ENCODE peak calls at places on chromosomes 3 and 15, in six cellular contexts. One of them, this sample, is unnamed.

GRCh38 chr3:35659808-35660207 is 20.5 kb downstream of the ARPP21 start:
- ATAC-seq in HepG2: peak
- ATAC-seq in aorta: no peak
- ATAC-seq in upper lobe of right lung: no peak
- ATAC-seq in HCT116: no peak
- ATAC-seq in heart left ventricle: no peak
- ATAC-seq in this sample: no peak

GRCh38 chr3:141405025-141405424 is 36.7 kb downstream of the ZBTB38 start:
- ATAC-seq in HepG2: no peak
- ATAC-seq in aorta: no peak
- ATAC-seq in upper lobe of right lung: no peak
- ATAC-seq in HCT116: no peak
- ATAC-seq in heart left ventricle: no peak
- ATAC-seq in this sample: no peak

GRCh38 chr15:73751896-73752816 is 995 bp downstream of the INSYN1 start:
- ATAC-seq in HepG2: peak
- ATAC-seq in aorta: peak
- ATAC-seq in upper lobe of right lung: peak
- ATAC-seq in HCT116: no peak
- ATAC-seq in heart left ventricle: peak
- ATAC-seq in this sample: peak

GRCh38 chr15:51338496-51338895 is at the start of gene CYP19A1:
- ATAC-seq in HepG2: no peak
- ATAC-seq in aorta: no peak
- ATAC-seq in upper lobe of right lung: no peak
- ATAC-seq in HCT116: no peak
- ATAC-seq in heart left ventricle: no peak
- ATAC-seq in this sample: no peak

GRCh38 chr3:60424034-60424433 is 827.2 kb downstream of the FHIT start:
- ATAC-seq in HepG2: no peak
- ATAC-seq in aorta: no peak
- ATAC-seq in upper lobe of right lung: no peak
- ATAC-seq in HCT116: no peak
- ATAC-seq in heart left ventricle: no peak
- ATAC-seq in this sample: no peak

GRCh38 chr3:119769394-119770149 is 12.3 kb upstream of the NR1I2 start:
- ATAC-seq in HepG2: no peak
- ATAC-seq in aorta: no peak
- ATAC-seq in upper lobe of right lung: no peak
- ATAC-seq in HCT116: no peak
- ATAC-seq in heart left ventricle: peak
- ATAC-seq in this sample: peak

GRCh38 chr3:21795863-21796392 is 44.9 kb upstream of the ZNF385D start:
- ATAC-seq in HepG2: no peak
- ATAC-seq in aorta: no peak
- ATAC-seq in upper lobe of right lung: no peak
- ATAC-seq in HCT116: no peak
- ATAC-seq in heart left ventricle: peak
- ATAC-seq in this sample: no peak

GRCh38 chr3:115646027-115646690 is 22.8 kb downstream of the GAP43 start:
- ATAC-seq in HepG2: no peak
- ATAC-seq in aorta: no peak
- ATAC-seq in upper lobe of right lung: no peak
- ATAC-seq in HCT116: no peak
- ATAC-seq in heart left ventricle: no peak
- ATAC-seq in this sample: peak

GRCh38 chr3:99925584-99925983 is 107.9 kb downstream of the CMSS1 start:
- ATAC-seq in HepG2: no peak
- ATAC-seq in aorta: peak
- ATAC-seq in upper lobe of right lung: peak
- ATAC-seq in HCT116: peak
- ATAC-seq in heart left ventricle: peak
- ATAC-seq in this sample: peak
- H3K27ac ChIP-seq in HepG2: no peak
- H3K27ac ChIP-seq in aorta: peak
- H3K27ac ChIP-seq in upper lobe of right lung: peak
- H3K27ac ChIP-seq in HCT116: no peak
- H3K27ac ChIP-seq in heart left ventricle: peak
- H3K27ac ChIP-seq in this sample: peak

GRCh38 chr3:127590282-127590592 is 296 bp downstream of the TPRA1 start:
- ATAC-seq in HepG2: peak
- ATAC-seq in aorta: peak
- ATAC-seq in upper lobe of right lung: peak
- ATAC-seq in HCT116: peak
- ATAC-seq in heart left ventricle: peak
- ATAC-seq in this sample: peak

GRCh38 chr3:127588675-127589577 is 1.6 kb downstream of the TPRA1 start:
- ATAC-seq in HepG2: peak
- ATAC-seq in aorta: no peak
- ATAC-seq in upper lobe of right lung: peak
- ATAC-seq in HCT116: peak
- ATAC-seq in heart left ventricle: no peak
- ATAC-seq in this sample: no peak

GRCh38 chr3:127587876-127588275 is 2.7 kb downstream of the TPRA1 start:
- ATAC-seq in HepG2: no peak
- ATAC-seq in aorta: no peak
- ATAC-seq in upper lobe of right lung: no peak
- ATAC-seq in HCT116: no peak
- ATAC-seq in heart left ventricle: no peak
- ATAC-seq in this sample: no peak

GRCh38 chr3:127590593-127591477 is at the start of gene TPRA1:
- ATAC-seq in HepG2: peak
- ATAC-seq in aorta: peak
- ATAC-seq in upper lobe of right lung: peak
- ATAC-seq in HCT116: peak
- ATAC-seq in heart left ventricle: peak
- ATAC-seq in this sample: peak

DNA sequence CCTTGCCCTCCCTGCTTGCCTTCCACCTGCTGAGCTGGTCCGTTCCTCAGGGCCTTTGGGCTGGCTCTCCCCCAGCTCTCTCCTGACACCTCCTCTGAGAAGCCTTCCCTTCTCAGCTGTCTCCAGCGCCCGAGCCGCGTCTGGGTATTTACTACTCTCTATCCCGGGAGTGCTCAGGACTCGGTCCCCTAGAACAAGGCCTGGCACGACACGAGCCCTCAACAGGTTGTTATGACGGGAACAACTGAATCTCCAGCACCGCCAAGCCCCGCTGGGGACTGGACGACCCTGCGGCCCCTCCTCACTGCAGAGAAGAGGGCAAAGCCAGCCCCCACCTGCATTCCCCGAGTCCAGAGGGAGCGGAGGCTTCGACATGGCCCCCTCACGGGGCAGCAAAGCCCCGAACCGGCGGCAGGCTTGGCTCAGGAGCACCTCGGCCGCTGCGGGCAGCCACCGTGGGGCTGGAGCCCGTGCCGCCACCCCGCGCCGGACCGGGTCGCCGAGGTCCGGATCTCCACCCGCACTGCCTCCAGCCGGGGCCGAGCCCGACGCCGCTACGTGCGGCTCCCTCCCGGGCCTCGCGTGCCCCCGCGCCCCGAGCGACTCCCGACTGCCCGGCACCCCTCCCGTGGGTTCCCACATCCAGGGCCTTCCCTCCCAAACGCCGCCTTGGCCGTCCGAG is 792 bp downstream of the TPRA1 start:
- ATAC-seq in HepG2: peak
- ATAC-seq in aorta: peak
- ATAC-seq in upper lobe of right lung: peak
- ATAC-seq in HCT116: peak
- ATAC-seq in heart left ventricle: no peak
- ATAC-seq in this sample: peak
- H3K27ac ChIP-seq in HepG2: peak
- H3K27ac ChIP-seq in aorta: peak
- H3K27ac ChIP-seq in upper lobe of right lung: peak
- H3K27ac ChIP-seq in HCT116: peak
- H3K27ac ChIP-seq in heart left ventricle: peak
- H3K27ac ChIP-seq in this sample: peak

GRCh38 chr3:195170521-195170920 is 100.4 kb downstream of the XXYLT1 start:
- ATAC-seq in HepG2: no peak
- ATAC-seq in aorta: no peak
- ATAC-seq in upper lobe of right lung: no peak
- ATAC-seq in HCT116: no peak
- ATAC-seq in heart left ventricle: no peak
- ATAC-seq in this sample: no peak

GRCh38 chr3:195173696-195174095 is 97.3 kb downstream of the XXYLT1 start:
- ATAC-seq in HepG2: no peak
- ATAC-seq in aorta: no peak
- ATAC-seq in upper lobe of right lung: no peak
- ATAC-seq in HCT116: no peak
- ATAC-seq in heart left ventricle: no peak
- ATAC-seq in this sample: no peak

GRCh38 chr3:195172896-195173295 is 98.1 kb downstream of the XXYLT1 start:
- ATAC-seq in HepG2: no peak
- ATAC-seq in aorta: no peak
- ATAC-seq in upper lobe of right lung: no peak
- ATAC-seq in HCT116: no peak
- ATAC-seq in heart left ventricle: no peak
- ATAC-seq in this sample: no peak

GRCh38 chr3:195171093-195171873 is 99.7 kb downstream of the XXYLT1 start:
- ATAC-seq in HepG2: no peak
- ATAC-seq in aorta: peak
- ATAC-seq in upper lobe of right lung: no peak
- ATAC-seq in HCT116: no peak
- ATAC-seq in heart left ventricle: peak
- ATAC-seq in this sample: no peak

DNA sequence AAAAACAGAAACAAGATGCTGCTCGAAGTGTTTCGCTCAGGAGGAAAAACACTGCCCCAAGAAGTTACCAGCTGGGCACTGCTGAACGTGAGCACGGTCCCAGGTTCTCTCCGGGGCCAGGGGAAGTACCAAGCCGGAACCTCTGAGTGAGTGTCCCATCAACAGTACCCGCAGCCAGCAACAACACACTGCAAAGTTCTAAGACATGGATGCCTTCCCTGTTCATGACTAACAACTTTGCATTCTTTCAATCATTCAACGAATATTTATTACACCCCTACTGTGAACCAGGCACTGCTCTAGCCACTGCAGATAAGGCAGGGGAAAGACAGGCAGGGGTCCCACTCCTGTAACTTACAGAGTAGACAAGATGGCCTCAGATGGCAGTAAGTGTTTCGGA is 98.7 kb downstream of the XXYLT1 start:
- ATAC-seq in HepG2: no peak
- ATAC-seq in aorta: peak
- ATAC-seq in upper lobe of right lung: peak
- ATAC-seq in HCT116: no peak
- ATAC-seq in heart left ventricle: peak
- ATAC-seq in this sample: no peak
- H3K27ac ChIP-seq in HepG2: no peak
- H3K27ac ChIP-seq in aorta: no peak
- H3K27ac ChIP-seq in upper lobe of right lung: peak
- H3K27ac ChIP-seq in HCT116: no peak
- H3K27ac ChIP-seq in heart left ventricle: no peak
- H3K27ac ChIP-seq in this sample: peak

DNA sequence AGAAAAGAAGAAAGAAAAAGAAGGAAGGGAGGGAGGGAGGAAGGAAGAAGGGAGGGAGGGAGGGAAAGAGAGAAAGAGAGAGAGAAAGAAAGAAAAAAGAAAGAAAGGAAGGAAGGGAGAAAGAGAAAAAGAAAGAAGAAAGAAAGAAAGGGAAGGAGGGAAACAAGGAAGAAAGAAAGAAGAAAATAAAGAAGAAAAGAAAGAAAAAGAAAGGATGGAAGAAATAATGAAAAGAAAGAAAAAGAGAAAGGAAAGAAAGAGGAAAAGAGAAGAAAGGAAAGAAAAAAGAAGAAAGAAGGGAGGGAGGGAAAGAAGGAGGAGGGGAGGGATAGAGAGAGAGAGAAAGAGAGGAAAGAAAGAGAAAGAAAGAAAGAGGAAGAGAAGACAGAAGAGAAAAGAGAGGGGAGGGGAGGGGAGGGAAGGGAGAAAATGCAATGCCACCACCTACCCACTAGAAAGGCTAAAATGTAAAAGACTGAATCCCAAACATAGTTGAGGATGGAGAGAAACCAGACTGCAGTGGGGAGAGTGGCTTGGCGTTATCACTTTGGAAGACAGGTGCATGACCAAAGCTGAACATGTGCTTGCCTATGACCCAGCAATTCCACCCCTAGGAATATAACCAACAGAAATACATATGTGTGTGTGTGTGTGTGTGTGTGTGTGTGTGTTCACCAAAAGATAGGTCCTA is 66.9 kb upstream of the KLF13 start:
- ATAC-seq in HepG2: no peak
- ATAC-seq in aorta: no peak
- ATAC-seq in upper lobe of right lung: no peak
- ATAC-seq in HCT116: no peak
- ATAC-seq in heart left ventricle: no peak
- ATAC-seq in this sample: no peak
- H3K27ac ChIP-seq in HepG2: no peak
- H3K27ac ChIP-seq in aorta: no peak
- H3K27ac ChIP-seq in upper lobe of right lung: no peak
- H3K27ac ChIP-seq in HCT116: no peak
- H3K27ac ChIP-seq in heart left ventricle: no peak
- H3K27ac ChIP-seq in this sample: no peak

GRCh38 chr15:89494941-89495637 is 1.3 kb downstream of the RHCG start:
- ATAC-seq in HepG2: no peak
- ATAC-seq in aorta: no peak
- ATAC-seq in upper lobe of right lung: no peak
- ATAC-seq in HCT116: peak
- ATAC-seq in heart left ventricle: no peak
- ATAC-seq in this sample: no peak
- H3K27ac ChIP-seq in HepG2: no peak
- H3K27ac ChIP-seq in aorta: no peak
- H3K27ac ChIP-seq in upper lobe of right lung: no peak
- H3K27ac ChIP-seq in HCT116: no peak
- H3K27ac ChIP-seq in heart left ventricle: no peak
- H3K27ac ChIP-seq in this sample: no peak

GRCh38 chr3:187367561-187368103 is 553 bp upstream of the RTP4 start:
- ATAC-seq in HepG2: peak
- ATAC-seq in aorta: no peak
- ATAC-seq in upper lobe of right lung: peak
- ATAC-seq in HCT116: no peak
- ATAC-seq in heart left ventricle: peak
- ATAC-seq in this sample: no peak
- H3K27ac ChIP-seq in HepG2: no peak
- H3K27ac ChIP-seq in aorta: peak
- H3K27ac ChIP-seq in upper lobe of right lung: peak
- H3K27ac ChIP-seq in HCT116: no peak
- H3K27ac ChIP-seq in heart left ventricle: peak
- H3K27ac ChIP-seq in this sample: peak